ENCODE peak calls at places on chromosomes 13 and 19, in eight cellular contexts. Z is SK-N-SH, T is fibroblast of lung, K is osteocyte, L is mucosa of descending colon, D is cardiac muscle cell, R is lower leg skin, H is HepG2. A is an unnamed sample.

GRCh38 chr13:76954568-76954967 is 6.3 kb downstream of the ACOD1 start:
- DNase-seq in Z (no peak), T (no peak), K (no peak), L (no peak), D (no peak), R (no peak), H (no peak), A (no peak)

GRCh38 chr19:14300281-14300680 is 81.0 kb upstream of the ADGRE5 start:
- DNase-seq in Z (no peak), T (no peak), K (no peak), L (peak; percentile 10), D (no peak), R (no peak), H (no peak), A (no peak)

GRCh38 chr13:37870895-37871550 is 1.5 kb upstream of the TRPC4 start:
- DNase-seq in Z (no peak), T (peak; percentile 81), K (no peak), L (no peak), D (peak; percentile 76), R (no peak), H (no peak), A (no peak)

GRCh38 chr19:11273288-11273687 is 11.0 kb upstream of the DOCK6 start:
- DNase-seq in Z (no peak), T (no peak), K (no peak), L (no peak), D (no peak), R (no peak), H (no peak), A (no peak)

GRCh38 chr19:18220632-18221275 is 5.5 kb downstream of the PDE4C start:
- DNase-seq in Z (no peak), T (no peak), K (no peak), L (peak; percentile 35), D (no peak), R (no peak), H (no peak), A (no peak)

GRCh38 chr13:40993987-40994386 is 25.1 kb downstream of the ELF1 start:
- DNase-seq in Z (no peak), T (no peak), K (no peak), L (peak; percentile 60), D (no peak), R (no peak), H (no peak), A (no peak)

GRCh38 chr19:48415395-48415794 is 21.9 kb downstream of the GRIN2D start:
- DNase-seq in Z (peak; percentile 82), T (peak; percentile 51), K (no peak), L (peak; percentile 91), D (peak; percentile 57), R (peak; percentile 73), H (peak; percentile 52), A (no peak)

GRCh38 chr13:112723771-112724170 is 33.9 kb downstream of the ATP11A start:
- DNase-seq in Z (no peak), T (no peak), K (no peak), L (no peak), D (no peak), R (no peak), H (no peak), A (no peak)

GRCh38 chr13:72565893-72566292 is 161.5 kb downstream of the MZT1 start:
- DNase-seq in Z (peak; percentile 11), T (no peak), K (no peak), L (peak; percentile 13), D (peak; percentile 39), R (no peak), H (peak; percentile 29), A (no peak)

GRCh38 chr19:12756150-12756883 is 4.7 kb downstream of the BEST2 start:
- DNase-seq in Z (no peak), T (no peak), K (no peak), L (no peak), D (no peak), R (no peak), H (no peak), A (no peak)
- TF ChIP-seq CTCF in Z (no peak), T (no peak), K (no peak), L (no peak), D (no peak), R (no peak), H (no peak), A (no peak)

DNA sequence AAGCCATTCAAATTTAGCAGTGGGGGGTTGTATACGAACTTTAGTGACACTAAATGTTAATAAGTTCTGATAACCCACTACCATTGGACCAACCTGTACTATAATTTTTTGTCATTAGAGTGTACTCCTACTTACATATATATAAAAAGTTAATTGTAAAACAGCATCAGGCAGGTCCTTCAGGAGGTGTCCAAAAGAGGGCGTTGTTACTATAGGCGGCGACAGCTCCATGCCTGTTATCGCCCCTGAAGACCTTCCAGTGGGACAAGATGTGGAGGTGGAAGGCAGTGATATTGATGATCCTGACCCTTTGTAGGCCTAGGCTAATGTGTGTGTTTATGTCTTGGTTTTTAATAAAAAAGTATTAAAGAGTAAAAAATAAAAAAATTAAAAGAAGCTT is 27.5 kb downstream of the SPRYD7 start:
- DNase-seq in Z (no peak), T (no peak), K (no peak), L (peak; percentile 6), D (no peak), R (no peak), H (no peak), A (no peak)
- TF ChIP-seq CTCF in Z (peak; percentile 20), T (no peak), K (peak; percentile 12), L (no peak), D (no peak), R (no peak), H (no peak), A (no peak)

GRCh38 chr13:92573467-92574057 is 653.0 kb upstream of the GPC6 start:
- DNase-seq in Z (peak; percentile 2), T (peak; percentile 33), K (no peak), L (no peak), D (peak; percentile 61), R (no peak), H (peak; percentile 44), A (no peak)
- TF ChIP-seq CTCF in Z (peak; percentile 19), T (peak; percentile 20), K (peak; percentile 51), L (no peak), D (peak; percentile 46), R (no peak), H (peak; percentile 67), A (no peak)

DNA sequence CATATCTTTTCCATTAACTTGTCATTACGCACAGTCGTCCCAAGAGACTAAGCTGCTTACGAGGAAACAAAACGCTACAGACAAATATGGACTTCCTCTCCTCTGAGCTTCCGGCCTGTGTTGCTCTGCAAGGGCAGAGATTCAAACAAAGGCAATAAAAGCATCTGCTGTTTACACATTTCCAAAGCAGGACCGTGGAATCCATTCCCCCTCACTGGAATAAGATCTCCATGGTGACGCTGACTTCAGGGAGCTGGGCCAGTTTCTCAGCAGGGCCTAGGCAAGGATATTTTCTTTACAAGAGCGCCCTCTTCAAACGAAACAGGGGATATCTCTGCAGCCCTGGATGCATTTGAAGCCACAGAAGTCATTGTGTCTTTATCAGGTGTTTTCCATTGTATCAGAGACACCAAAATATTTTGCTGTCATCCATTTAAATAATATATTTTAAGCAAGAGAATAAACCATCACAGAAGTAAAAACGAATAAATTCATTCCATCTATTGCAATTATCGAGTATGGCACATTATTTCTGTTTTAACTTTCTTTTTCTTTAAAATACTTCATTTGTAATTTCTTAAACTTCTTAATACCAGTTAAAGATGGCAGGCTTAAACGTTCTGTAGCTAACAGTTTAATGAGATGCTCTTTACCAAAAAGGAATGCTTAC is 177.5 kb downstream of the DCLK1 start:
- DNase-seq in Z (peak; percentile 74), T (peak; percentile 88), K (peak; percentile 86), L (peak; percentile 47), D (peak; percentile 95), R (peak; percentile 85), H (peak; percentile 12), A (no peak)
- TF ChIP-seq CTCF in Z (peak; percentile 90), T (peak; percentile 75), K (peak; percentile 84), L (no peak), D (peak; percentile 75), R (no peak), H (peak; percentile 42), A (no peak)

GRCh38 chr19:31314849-31315620 is 34.2 kb downstream of the TSHZ3 start:
- DNase-seq in Z (peak; percentile 79), T (no peak), K (no peak), L (no peak), D (no peak), R (no peak), H (no peak), A (no peak)
- TF ChIP-seq CTCF in Z (peak; percentile 44), T (peak; percentile 43), K (peak; percentile 17), L (no peak), D (peak; percentile 29), R (no peak), H (no peak), A (no peak)

GRCh38 chr13:42494157-42494556 is 79.8 kb upstream of the TNFSF11 start:
- DNase-seq in Z (no peak), T (no peak), K (no peak), L (no peak), D (no peak), R (no peak), H (no peak), A (no peak)

GRCh38 chr13:42497798-42498197 is 76.2 kb upstream of the TNFSF11 start:
- DNase-seq in Z (no peak), T (peak; percentile 74), K (no peak), L (no peak), D (peak; percentile 86), R (no peak), H (no peak), A (no peak)

GRCh38 chr13:42495256-42495655 is 78.7 kb upstream of the TNFSF11 start:
- DNase-seq in Z (no peak), T (no peak), K (no peak), L (no peak), D (no peak), R (no peak), H (no peak), A (no peak)

GRCh38 chr13:42495751-42496150 is 78.2 kb upstream of the TNFSF11 start:
- DNase-seq in Z (no peak), T (no peak), K (no peak), L (no peak), D (no peak), R (no peak), H (no peak), A (no peak)

DNA sequence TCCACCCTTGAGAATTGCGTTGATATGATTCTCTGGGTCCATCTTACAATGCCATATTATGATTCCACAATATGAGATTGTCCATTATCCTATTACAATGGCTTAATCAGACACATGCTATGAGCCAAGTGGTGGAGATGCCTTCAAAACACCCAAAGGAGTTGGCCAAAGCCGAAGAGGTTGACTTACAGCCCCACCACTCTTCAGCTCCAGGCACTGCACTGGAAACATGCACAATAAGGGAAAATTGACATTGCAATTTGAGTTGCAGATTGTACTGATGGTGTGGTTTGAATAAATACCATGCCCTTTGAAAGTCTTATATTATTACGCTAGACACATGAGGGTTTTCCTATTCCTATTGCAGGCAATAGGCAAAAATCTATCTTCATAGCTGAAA is 75.4 kb upstream of the TNFSF11 start:
- DNase-seq in Z (no peak), T (no peak), K (no peak), L (no peak), D (no peak), R (no peak), H (no peak), A (no peak)
- TF ChIP-seq CTCF in Z (no peak), T (peak; percentile 14), K (peak; percentile 25), L (no peak), D (peak; percentile 6), R (no peak), H (no peak), A (no peak)

GRCh38 chr13:108728370-108728769 is 99.0 kb downstream of the MYO16 start:
- DNase-seq in Z (no peak), T (no peak), K (no peak), L (no peak), D (no peak), R (no peak), H (peak; percentile 33), A (no peak)
- TF ChIP-seq CTCF in Z (no peak), T (no peak), K (peak; percentile 21), L (no peak), D (no peak), R (no peak), H (peak; percentile 30), A (no peak)

A was measured in activated B cell treated with CpG ODN at 0.5 μM for 24 hours.